ENCODE peak calls at places on chromosomes 5 and 9, in five cellular contexts. K, N, W, U and Y are unnamed samples.

GRCh38 chr5:2415678-2416077 is 335.8 kb downstream of the IRX2 start:
- DNase-seq in K (no peak), N (no peak), W (peak; percentile 87), U (no peak), Y (no peak)

GRCh38 chr5:168334161-168335094 is 43.0 kb downstream of the WWC1 start:
- DNase-seq in K (peak; percentile 33), N (no peak), W (no peak), U (peak; percentile 71), Y (no peak)

GRCh38 chr5:37553720-37554402 is 174.7 kb downstream of the WDR70 start:
- DNase-seq in K (peak; percentile 71), N (no peak), W (no peak), U (no peak), Y (no peak)

GRCh38 chr9:125649315-125649714 is 57.7 kb downstream of the MAPKAP1 start:
- DNase-seq in K (no peak), N (no peak), W (no peak), U (peak; percentile 53), Y (no peak)

GRCh38 chr5:123976393-123977029 is 464.5 kb downstream of the CSNK1G3 start:
- DNase-seq in K (no peak), N (no peak), W (no peak), U (no peak), Y (no peak)

GRCh38 chr5:10307206-10308148 is at the start of gene CMBL:
- DNase-seq in K (peak; percentile 69), N (no peak), W (peak; percentile 92), U (peak; percentile 64), Y (no peak)

GRCh38 chr5:111734013-111734412 is 23.0 kb downstream of the NREP start:
- DNase-seq in K (no peak), N (no peak), W (no peak), U (no peak), Y (no peak)

GRCh38 chr9:94874316-94874715 is 147.8 kb downstream of the AOPEP start:
- DNase-seq in K (no peak), N (no peak), W (no peak), U (no peak), Y (no peak)

GRCh38 chr9:135291165-135291564 is 188.4 kb upstream of the PPP1R26 start:
- DNase-seq in K (no peak), N (no peak), W (no peak), U (no peak), Y (no peak)

GRCh38 chr9:135288054-135288453 is 191.5 kb upstream of the PPP1R26 start:
- DNase-seq in K (no peak), N (no peak), W (no peak), U (no peak), Y (no peak)

GRCh38 chr9:135290566-135290965 is 189.0 kb upstream of the PPP1R26 start:
- DNase-seq in K (no peak), N (no peak), W (no peak), U (no peak), Y (no peak)

GRCh38 chr9:135288941-135289534 is 190.5 kb upstream of the PPP1R26 start:
- DNase-seq in K (peak; percentile 40), N (no peak), W (no peak), U (no peak), Y (no peak)

DNA sequence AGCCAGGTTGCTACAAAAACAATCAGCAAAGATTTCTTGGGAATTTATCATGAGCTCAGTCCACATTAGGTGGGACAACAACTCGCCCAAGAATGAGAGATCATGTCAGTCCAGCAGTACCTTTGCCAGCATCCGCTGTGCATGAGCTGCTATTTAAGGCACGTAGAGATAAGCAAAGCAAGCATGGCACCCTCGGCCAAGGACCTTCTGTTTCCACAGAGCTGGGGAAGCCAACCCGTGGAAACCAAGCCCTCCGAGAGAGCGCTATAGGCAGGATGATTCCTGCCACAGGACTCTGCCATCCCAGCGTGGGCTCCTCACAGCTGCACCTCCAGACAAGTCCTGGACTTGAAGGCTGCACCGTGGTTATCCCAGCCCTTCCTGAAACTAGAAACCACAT is 189.5 kb upstream of the PPP1R26 start:
- DNase-seq in K (no peak), N (no peak), W (no peak), U (no peak), Y (peak; percentile 79)
- TF ChIP-seq EP300 in K (no peak), N (no peak), W (no peak), U (no peak), Y (no peak)

GRCh38 chr5:139654875-139655491 is 6.8 kb downstream of the CXXC5 start:
- DNase-seq in K (no peak), N (no peak), W (peak; percentile 37), U (no peak), Y (peak; percentile 66)

GRCh38 chr5:139654464-139654863 is 6.3 kb downstream of the CXXC5 start:
- DNase-seq in K (no peak), N (no peak), W (no peak), U (no peak), Y (no peak)

GRCh38 chr5:139652788-139653241 is 4.7 kb downstream of the CXXC5 start:
- DNase-seq in K (no peak), N (no peak), W (no peak), U (no peak), Y (no peak)

GRCh38 chr5:139651863-139652787 is 4.0 kb downstream of the CXXC5 start:
- DNase-seq in K (peak; percentile 91), N (peak; percentile 88), W (peak; percentile 92), U (peak; percentile 64), Y (peak; percentile 86)

DNA sequence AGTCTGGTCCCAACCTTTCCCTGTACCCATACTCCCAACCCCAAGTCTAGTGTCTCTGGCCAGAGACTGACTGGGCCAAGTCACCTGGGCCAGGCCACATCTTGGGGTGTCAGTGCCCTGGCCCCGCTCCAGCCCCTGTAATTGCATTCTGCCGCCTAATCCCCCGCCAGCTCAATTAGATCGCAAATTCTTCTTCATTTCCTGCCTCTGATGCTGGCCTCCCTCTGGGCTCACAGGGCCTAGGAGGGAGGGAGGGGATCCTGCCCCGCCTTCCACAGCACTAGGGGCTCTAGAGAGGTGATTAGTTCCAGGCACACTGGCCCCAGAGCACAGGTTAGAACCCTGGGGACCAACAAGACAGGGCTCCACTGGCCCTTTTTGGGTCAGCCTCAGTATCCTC is 5.5 kb downstream of the CXXC5 start:
- DNase-seq in K (no peak), N (no peak), W (no peak), U (no peak), Y (no peak)
- H3K4me3 ChIP-seq in K (no peak overlapping the region), N (no peak overlapping the region), W (no peak overlapping the region), U (no peak overlapping the region), Y (no peak overlapping the region)

GRCh38 chr5:145806923-145807322 is 28.2 kb downstream of the PRELID2 start:
- DNase-seq in K (no peak), N (no peak), W (no peak), U (peak; percentile 48), Y (no peak)

GRCh38 chr5:145812877-145813276 is 22.3 kb downstream of the PRELID2 start:
- DNase-seq in K (no peak), N (no peak), W (no peak), U (no peak), Y (no peak)

DNA sequence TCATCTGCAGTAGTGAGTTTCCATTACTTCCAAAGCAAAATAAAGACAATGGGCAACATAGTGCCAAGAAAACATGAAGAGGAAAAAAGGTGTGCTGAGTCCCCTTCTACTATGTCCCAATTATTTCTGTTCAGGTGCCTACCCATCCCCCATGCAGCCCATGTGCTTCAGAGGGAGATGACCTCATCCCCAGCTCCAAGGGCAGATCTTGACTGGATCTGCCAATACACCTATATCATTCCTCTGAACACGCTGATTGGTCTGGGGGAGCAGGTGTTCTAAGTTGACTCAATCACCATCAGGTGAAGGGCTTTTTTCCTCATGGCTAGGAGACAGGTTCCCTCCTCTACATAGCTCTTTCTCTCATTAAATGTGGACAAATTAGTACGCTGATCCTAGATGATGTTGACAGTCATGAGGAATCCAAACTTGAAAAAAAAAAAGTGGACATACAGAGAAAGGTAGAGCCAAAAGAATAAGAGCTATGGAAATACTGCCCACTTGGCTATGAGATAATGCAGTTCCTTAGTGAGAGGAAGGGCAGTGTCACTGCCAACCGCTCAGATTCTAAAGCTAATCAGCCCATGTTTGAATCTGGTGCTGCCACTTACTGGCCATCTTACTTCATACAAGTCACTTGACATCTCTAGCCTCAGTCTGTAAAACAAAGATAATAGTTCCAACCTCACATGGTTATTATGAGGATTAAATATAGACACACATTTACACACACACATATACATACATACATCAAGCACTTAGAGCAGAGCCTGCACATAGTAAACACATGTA is 23.1 kb downstream of the PRELID2 start:
- DNase-seq in K (no peak), N (peak; percentile 24), W (no peak), U (peak; percentile 54), Y (no peak)
- TF ChIP-seq CTCF in K (no peak), N (no peak), W (no peak), U (peak; percentile 59), Y (no peak)

DNA sequence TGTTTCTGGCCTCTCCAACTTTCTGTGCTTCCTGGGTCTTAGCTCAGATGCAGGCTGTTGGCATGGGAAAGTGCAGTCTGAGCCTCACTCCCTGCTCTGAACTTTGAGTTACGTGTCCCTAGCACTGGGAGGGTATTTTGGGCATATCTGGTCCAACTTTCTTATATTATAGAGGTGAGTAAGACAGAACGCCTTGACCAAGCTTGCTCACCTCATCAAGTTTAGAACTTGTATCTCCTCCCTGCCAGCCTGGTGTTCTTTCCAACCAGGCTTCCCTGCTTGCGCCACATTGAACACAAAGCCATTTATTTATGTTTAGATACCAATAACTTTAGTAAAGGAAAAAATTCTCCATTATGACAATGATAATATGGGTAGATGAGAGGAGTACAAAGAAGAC is 33.2 kb downstream of the TNC start:
- DNase-seq in K (no peak), N (no peak), W (no peak), U (no peak), Y (no peak)
- TF ChIP-seq EP300 in K (no peak), N (no peak), W (no peak), U (no peak), Y (no peak)

GRCh38 chr9:124502711-124503702 is 4.2 kb downstream of the NR5A1 start:
- DNase-seq in K (no peak), N (no peak), W (peak; percentile 75), U (no peak), Y (no peak)
- H3K4me3 ChIP-seq in K (no peak overlapping the region), N (peak overlapping the region; percentile 2), W (no peak overlapping the region), U (no peak overlapping the region), Y (no peak overlapping the region)

GRCh38 chr5:100709771-100710170 is 174.6 kb downstream of the FAM174A start:
- DNase-seq in K (no peak), N (no peak), W (no peak), U (no peak), Y (no peak)

GRCh38 chr5:100708625-100709171 is 173.5 kb downstream of the FAM174A start:
- DNase-seq in K (peak; percentile 32), N (no peak), W (no peak), U (no peak), Y (no peak)

GRCh38 chr5:100706796-100707195 is 171.6 kb downstream of the FAM174A start:
- DNase-seq in K (no peak), N (no peak), W (no peak), U (peak; percentile 29), Y (no peak)
- TF ChIP-seq CTCF in K (no peak), N (peak; percentile 41), W (peak; percentile 43), U (no peak), Y (peak; percentile 37)

DNA sequence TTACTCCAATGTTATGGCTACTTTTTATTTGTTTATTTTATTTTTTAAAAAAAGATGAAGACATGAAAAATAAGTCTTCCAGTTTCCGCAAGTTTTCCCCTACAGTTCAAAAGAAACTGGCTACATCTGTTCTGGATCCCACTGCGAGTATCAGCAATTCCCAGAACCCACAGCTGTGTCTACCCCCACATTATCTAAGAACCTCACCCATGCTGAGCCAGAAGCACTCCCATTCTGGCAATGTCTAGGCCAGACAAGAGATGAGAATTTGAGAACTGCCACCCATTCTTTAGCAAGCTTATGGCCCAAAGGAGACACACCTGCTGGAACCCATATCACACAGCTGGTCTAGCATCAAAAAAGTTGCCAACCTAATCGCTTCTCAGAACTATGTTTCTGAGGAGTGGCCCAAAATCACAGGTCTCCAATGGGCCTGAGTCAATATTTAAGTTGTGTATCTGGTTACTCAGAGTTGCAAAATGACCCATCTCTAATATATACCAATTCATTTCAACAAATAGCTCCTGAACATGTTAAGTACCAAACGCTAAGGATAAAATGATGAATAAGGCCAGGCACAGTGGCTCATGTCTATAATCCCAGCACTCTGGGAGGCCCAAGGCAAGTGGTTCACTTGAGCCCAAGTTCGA is 27.1 kb downstream of the MTMR12 start:
- DNase-seq in K (no peak), N (no peak), W (no peak), U (no peak), Y (no peak)
- TF ChIP-seq EP300 in K (no peak), N (no peak), W (no peak), U (no peak), Y (no peak)